ENCODE peak calls at places on chromosomes 2 and 18, in ten cellular contexts. One of them, this sample, is unnamed.
A peak's percentile ranks its signal among the peaks of the same experiment; 100 is the strongest.

GRCh38 chr2:128091691-128092050 is 671 bp downstream of the UGGT1 start:
- DNase-seq in lower leg skin: no peak
- DNase-seq in foreskin fibroblast: peak; percentile 31
- DNase-seq in lower lobe of right lung: no peak
- DNase-seq in ovary: no peak
- DNase-seq in nephron progenitor cell: no peak
- DNase-seq in Panc1: no peak
- DNase-seq in ascending aorta: no peak
- DNase-seq in astrocyte: peak; percentile 14
- DNase-seq in mammary epithelial cell: peak; percentile 24
- DNase-seq in this sample: peak; percentile 63

GRCh38 chr18:7000484-7001096 is 117.0 kb downstream of the LAMA1 start:
- DNase-seq in lower leg skin: no peak
- DNase-seq in foreskin fibroblast: peak; percentile 56
- DNase-seq in lower lobe of right lung: no peak
- DNase-seq in ovary: no peak
- DNase-seq in nephron progenitor cell: no peak
- DNase-seq in Panc1: peak; percentile 4
- DNase-seq in ascending aorta: no peak
- DNase-seq in astrocyte: no peak
- DNase-seq in mammary epithelial cell: peak; percentile 39
- DNase-seq in this sample: peak; percentile 44

GRCh38 chr2:19195681-19196080 is 162.7 kb downstream of the OSR1 start:
- DNase-seq in lower leg skin: no peak
- DNase-seq in foreskin fibroblast: peak; percentile 52
- DNase-seq in lower lobe of right lung: no peak
- DNase-seq in ovary: no peak
- DNase-seq in nephron progenitor cell: no peak
- DNase-seq in Panc1: no peak
- DNase-seq in ascending aorta: no peak
- DNase-seq in astrocyte: no peak
- DNase-seq in mammary epithelial cell: no peak
- DNase-seq in this sample: no peak

GRCh38 chr2:148935791-148936190 is 60.8 kb downstream of the KIF5C start:
- DNase-seq in lower leg skin: no peak
- DNase-seq in foreskin fibroblast: no peak
- DNase-seq in lower lobe of right lung: no peak
- DNase-seq in ovary: no peak
- DNase-seq in nephron progenitor cell: no peak
- DNase-seq in Panc1: no peak
- DNase-seq in ascending aorta: no peak
- DNase-seq in astrocyte: peak; percentile 3
- DNase-seq in mammary epithelial cell: no peak
- DNase-seq in this sample: no peak

GRCh38 chr2:239186958-239187357 is 213.9 kb downstream of the HDAC4 start:
- DNase-seq in lower leg skin: peak; percentile 61
- DNase-seq in foreskin fibroblast: no peak
- DNase-seq in lower lobe of right lung: no peak
- DNase-seq in ovary: no peak
- DNase-seq in nephron progenitor cell: no peak
- DNase-seq in Panc1: no peak
- DNase-seq in ascending aorta: peak; percentile 49
- DNase-seq in astrocyte: no peak
- DNase-seq in mammary epithelial cell: no peak
- DNase-seq in this sample: no peak

GRCh38 chr2:241312082-241312481 is 3.4 kb downstream of the HDLBP start:
- DNase-seq in lower leg skin: no peak
- DNase-seq in foreskin fibroblast: peak; percentile 76
- DNase-seq in lower lobe of right lung: no peak
- DNase-seq in ovary: no peak
- DNase-seq in nephron progenitor cell: no peak
- DNase-seq in Panc1: no peak
- DNase-seq in ascending aorta: no peak
- DNase-seq in astrocyte: peak; percentile 60
- DNase-seq in mammary epithelial cell: peak; percentile 86
- DNase-seq in this sample: peak; percentile 83

GRCh38 chr18:67199993-67200617 is 316.4 kb downstream of the DSEL start:
- DNase-seq in lower leg skin: no peak
- DNase-seq in foreskin fibroblast: peak; percentile 64
- DNase-seq in lower lobe of right lung: no peak
- DNase-seq in ovary: no peak
- DNase-seq in nephron progenitor cell: no peak
- DNase-seq in Panc1: peak; percentile 53
- DNase-seq in ascending aorta: no peak
- DNase-seq in astrocyte: peak; percentile 43
- DNase-seq in mammary epithelial cell: peak; percentile 37
- DNase-seq in this sample: peak; percentile 65

GRCh38 chr2:205903549-205904129 is 182.3 kb downstream of the INO80D start:
- DNase-seq in lower leg skin: peak; percentile 70
- DNase-seq in foreskin fibroblast: no peak
- DNase-seq in lower lobe of right lung: no peak
- DNase-seq in ovary: no peak
- DNase-seq in nephron progenitor cell: peak; percentile 23
- DNase-seq in Panc1: no peak
- DNase-seq in ascending aorta: no peak
- DNase-seq in astrocyte: no peak
- DNase-seq in mammary epithelial cell: no peak
- DNase-seq in this sample: peak; percentile 38

GRCh38 chr2:215002500-215002899 is 135.9 kb downstream of the ABCA12 start:
- DNase-seq in lower leg skin: no peak
- DNase-seq in foreskin fibroblast: peak; percentile 73
- DNase-seq in lower lobe of right lung: no peak
- DNase-seq in ovary: peak; percentile 15
- DNase-seq in nephron progenitor cell: peak; percentile 23
- DNase-seq in Panc1: peak; percentile 10
- DNase-seq in ascending aorta: no peak
- DNase-seq in astrocyte: peak; percentile 28
- DNase-seq in mammary epithelial cell: no peak
- DNase-seq in this sample: peak; percentile 51

GRCh38 chr18:45464619-45465018 is 150.7 kb upstream of the SLC14A2 start:
- DNase-seq in lower leg skin: no peak
- DNase-seq in foreskin fibroblast: no peak
- DNase-seq in lower lobe of right lung: no peak
- DNase-seq in ovary: no peak
- DNase-seq in nephron progenitor cell: no peak
- DNase-seq in Panc1: no peak
- DNase-seq in ascending aorta: no peak
- DNase-seq in astrocyte: no peak
- DNase-seq in mammary epithelial cell: no peak
- DNase-seq in this sample: no peak

GRCh38 chr2:231037731-231038482 is 584 bp downstream of the C2orf72 start:
- DNase-seq in lower leg skin: peak; percentile 49
- DNase-seq in foreskin fibroblast: peak; percentile 29
- DNase-seq in lower lobe of right lung: no peak
- DNase-seq in ovary: no peak
- DNase-seq in nephron progenitor cell: peak; percentile 69
- DNase-seq in Panc1: no peak
- DNase-seq in ascending aorta: no peak
- DNase-seq in astrocyte: no peak
- DNase-seq in mammary epithelial cell: no peak
- DNase-seq in this sample: no peak

GRCh38 chr18:9101730-9102390 is 639 bp upstream of the NDUFV2 start:
- DNase-seq in lower leg skin: no peak
- DNase-seq in foreskin fibroblast: peak; percentile 81
- DNase-seq in lower lobe of right lung: no peak
- DNase-seq in ovary: no peak
- DNase-seq in nephron progenitor cell: no peak
- DNase-seq in Panc1: no peak
- DNase-seq in ascending aorta: peak; percentile 75
- DNase-seq in astrocyte: peak; percentile 68
- DNase-seq in mammary epithelial cell: peak; percentile 35
- DNase-seq in this sample: peak; percentile 69

GRCh38 chr2:221268631-221269030 is 303.5 kb downstream of the EPHA4 start:
- DNase-seq in lower leg skin: no peak
- DNase-seq in foreskin fibroblast: no peak
- DNase-seq in lower lobe of right lung: no peak
- DNase-seq in ovary: no peak
- DNase-seq in nephron progenitor cell: no peak
- DNase-seq in Panc1: no peak
- DNase-seq in ascending aorta: no peak
- DNase-seq in astrocyte: peak; percentile 56
- DNase-seq in mammary epithelial cell: no peak
- DNase-seq in this sample: no peak

GRCh38 chr2:221263572-221263971 is 308.5 kb downstream of the EPHA4 start:
- DNase-seq in lower leg skin: no peak
- DNase-seq in foreskin fibroblast: no peak
- DNase-seq in lower lobe of right lung: no peak
- DNase-seq in ovary: no peak
- DNase-seq in nephron progenitor cell: no peak
- DNase-seq in Panc1: no peak
- DNase-seq in ascending aorta: no peak
- DNase-seq in astrocyte: no peak
- DNase-seq in mammary epithelial cell: no peak
- DNase-seq in this sample: no peak

GRCh38 chr2:221258464-221258863 is 313.6 kb downstream of the EPHA4 start:
- DNase-seq in lower leg skin: no peak
- DNase-seq in foreskin fibroblast: no peak
- DNase-seq in lower lobe of right lung: no peak
- DNase-seq in ovary: no peak
- DNase-seq in nephron progenitor cell: no peak
- DNase-seq in Panc1: no peak
- DNase-seq in ascending aorta: no peak
- DNase-seq in astrocyte: no peak
- DNase-seq in mammary epithelial cell: no peak
- DNase-seq in this sample: no peak

GRCh38 chr2:221262651-221263050 is 309.5 kb downstream of the EPHA4 start:
- DNase-seq in lower leg skin: no peak
- DNase-seq in foreskin fibroblast: no peak
- DNase-seq in lower lobe of right lung: no peak
- DNase-seq in ovary: no peak
- DNase-seq in nephron progenitor cell: no peak
- DNase-seq in Panc1: no peak
- DNase-seq in ascending aorta: no peak
- DNase-seq in astrocyte: no peak
- DNase-seq in mammary epithelial cell: peak; percentile 26
- DNase-seq in this sample: no peak

GRCh38 chr2:221264318-221264717 is 307.8 kb downstream of the EPHA4 start:
- DNase-seq in lower leg skin: no peak
- DNase-seq in foreskin fibroblast: no peak
- DNase-seq in lower lobe of right lung: no peak
- DNase-seq in ovary: no peak
- DNase-seq in nephron progenitor cell: no peak
- DNase-seq in Panc1: no peak
- DNase-seq in ascending aorta: no peak
- DNase-seq in astrocyte: no peak
- DNase-seq in mammary epithelial cell: no peak
- DNase-seq in this sample: no peak
- TF ChIP-seq CTCF in lower leg skin: no peak
- TF ChIP-seq CTCF in foreskin fibroblast: no peak
- TF ChIP-seq CTCF in lower lobe of right lung: no peak
- TF ChIP-seq CTCF in ovary: no peak
- TF ChIP-seq CTCF in nephron progenitor cell: no peak
- TF ChIP-seq CTCF in Panc1: no peak
- TF ChIP-seq CTCF in ascending aorta: no peak
- TF ChIP-seq CTCF in astrocyte: no peak
- TF ChIP-seq CTCF in mammary epithelial cell: no peak
- TF ChIP-seq CTCF in this sample: no peak

GRCh38 chr2:207014424-207014823 is 75.1 kb downstream of the CPO start:
- DNase-seq in lower leg skin: no peak
- DNase-seq in foreskin fibroblast: no peak
- DNase-seq in lower lobe of right lung: no peak
- DNase-seq in ovary: no peak
- DNase-seq in nephron progenitor cell: no peak
- DNase-seq in Panc1: no peak
- DNase-seq in ascending aorta: no peak
- DNase-seq in astrocyte: no peak
- DNase-seq in mammary epithelial cell: peak; percentile 79
- DNase-seq in this sample: no peak

GRCh38 chr2:207012461-207012860 is 73.1 kb downstream of the CPO start:
- DNase-seq in lower leg skin: no peak
- DNase-seq in foreskin fibroblast: peak; percentile 70
- DNase-seq in lower lobe of right lung: no peak
- DNase-seq in ovary: no peak
- DNase-seq in nephron progenitor cell: no peak
- DNase-seq in Panc1: no peak
- DNase-seq in ascending aorta: no peak
- DNase-seq in astrocyte: no peak
- DNase-seq in mammary epithelial cell: peak; percentile 81
- DNase-seq in this sample: no peak

GRCh38 chr2:207015901-207016300 is 76.6 kb downstream of the CPO start:
- DNase-seq in lower leg skin: no peak
- DNase-seq in foreskin fibroblast: peak; percentile 41
- DNase-seq in lower lobe of right lung: no peak
- DNase-seq in ovary: no peak
- DNase-seq in nephron progenitor cell: no peak
- DNase-seq in Panc1: no peak
- DNase-seq in ascending aorta: no peak
- DNase-seq in astrocyte: no peak
- DNase-seq in mammary epithelial cell: no peak
- DNase-seq in this sample: no peak
- TF ChIP-seq CTCF in lower leg skin: no peak
- TF ChIP-seq CTCF in foreskin fibroblast: no peak
- TF ChIP-seq CTCF in lower lobe of right lung: no peak
- TF ChIP-seq CTCF in ovary: no peak
- TF ChIP-seq CTCF in nephron progenitor cell: no peak
- TF ChIP-seq CTCF in Panc1: no peak
- TF ChIP-seq CTCF in ascending aorta: no peak
- TF ChIP-seq CTCF in astrocyte: no peak
- TF ChIP-seq CTCF in mammary epithelial cell: no peak
- TF ChIP-seq CTCF in this sample: no peak

DNA sequence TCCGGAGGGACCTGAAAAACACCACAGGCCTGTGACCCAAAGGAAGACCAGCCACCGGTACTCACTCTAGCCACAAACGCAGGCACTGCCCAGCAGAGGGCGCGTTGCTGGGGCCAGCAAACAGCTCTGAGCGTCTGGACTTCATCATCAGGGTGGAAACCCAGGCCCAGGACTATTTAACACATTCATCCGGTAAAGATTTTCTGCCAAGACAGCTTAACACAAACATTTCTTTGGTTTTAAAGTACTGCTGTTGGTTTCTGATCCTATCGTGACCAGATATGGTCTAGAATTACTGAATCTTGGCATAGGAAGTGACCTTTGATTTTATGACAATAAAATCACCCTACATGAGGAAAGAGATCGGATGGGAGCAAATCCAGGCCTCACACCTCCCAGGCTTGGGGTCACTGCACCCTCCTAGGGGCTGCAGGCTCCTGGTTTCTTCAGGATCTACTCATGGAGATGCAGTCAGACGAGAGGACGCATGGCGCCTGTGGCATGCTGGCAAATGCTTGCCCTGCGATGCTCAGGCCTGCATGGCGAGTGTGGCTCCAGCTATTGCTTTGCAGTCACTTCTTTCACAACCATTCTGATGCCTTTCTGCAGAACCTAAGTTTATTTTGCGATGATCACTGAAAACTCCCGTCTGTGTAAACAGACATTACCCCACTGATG is 130.4 kb downstream of the COL4A4 start:
- DNase-seq in lower leg skin: no peak
- DNase-seq in foreskin fibroblast: peak; percentile 76
- DNase-seq in lower lobe of right lung: peak; percentile 50
- DNase-seq in ovary: no peak
- DNase-seq in nephron progenitor cell: peak; percentile 60
- DNase-seq in Panc1: peak; percentile 13
- DNase-seq in ascending aorta: no peak
- DNase-seq in astrocyte: peak; percentile 12
- DNase-seq in mammary epithelial cell: peak; percentile 12
- DNase-seq in this sample: peak; percentile 86
- TF ChIP-seq CTCF in lower leg skin: no peak
- TF ChIP-seq CTCF in foreskin fibroblast: peak; percentile 85
- TF ChIP-seq CTCF in lower lobe of right lung: peak; percentile 43
- TF ChIP-seq CTCF in ovary: no peak
- TF ChIP-seq CTCF in nephron progenitor cell: peak; percentile 68
- TF ChIP-seq CTCF in Panc1: peak; percentile 90
- TF ChIP-seq CTCF in ascending aorta: peak; percentile 14
- TF ChIP-seq CTCF in astrocyte: peak; percentile 52
- TF ChIP-seq CTCF in mammary epithelial cell: peak; percentile 69
- TF ChIP-seq CTCF in this sample: peak; percentile 90

GRCh38 chr18:3238742-3239141 is 8.9 kb upstream of the MYL12A start:
- DNase-seq in lower leg skin: no peak
- DNase-seq in foreskin fibroblast: peak; percentile 49
- DNase-seq in lower lobe of right lung: no peak
- DNase-seq in ovary: no peak
- DNase-seq in nephron progenitor cell: no peak
- DNase-seq in Panc1: no peak
- DNase-seq in ascending aorta: no peak
- DNase-seq in astrocyte: no peak
- DNase-seq in mammary epithelial cell: no peak
- DNase-seq in this sample: no peak
- TF ChIP-seq CTCF in lower leg skin: no peak
- TF ChIP-seq CTCF in foreskin fibroblast: no peak
- TF ChIP-seq CTCF in lower lobe of right lung: no peak
- TF ChIP-seq CTCF in ovary: no peak
- TF ChIP-seq CTCF in nephron progenitor cell: no peak
- TF ChIP-seq CTCF in Panc1: peak; percentile 31
- TF ChIP-seq CTCF in ascending aorta: no peak
- TF ChIP-seq CTCF in astrocyte: no peak
- TF ChIP-seq CTCF in mammary epithelial cell: peak; percentile 7
- TF ChIP-seq CTCF in this sample: peak; percentile 11

This sample was measured in fibroblast of villous mesenchyme.